ENCODE peak calls at places on chromosomes 2 and 18, in seven cellular contexts. C is K562, Z is mesenchymal stem cell, U is HCT116, O is endothelial cell of umbilical vein, E is IMR-90, R is GM23248. N is an unnamed sample.

GRCh38 chr2:196113061-196113974 is 44.7 kb upstream of the DNAH7 start:
- DNase-seq in C (no peak), Z (peak), U (no peak), O (no peak), E (peak), R (peak), N (peak)

GRCh38 chr2:157443795-157444642 is at the start of gene CYTIP:
- DNase-seq in C (no peak), Z (no peak), U (no peak), O (no peak), E (no peak), R (no peak), N (peak)

GRCh38 chr18:56545539-56545938 is 92.9 kb downstream of the TXNL1 start:
- DNase-seq in C (no peak), Z (no peak), U (no peak), O (no peak), E (no peak), R (peak), N (no peak)

GRCh38 chr2:34545486-34546136 is 946.5 kb upstream of the FAM98A start:
- DNase-seq in C (no peak), Z (no peak), U (no peak), O (no peak), E (no peak), R (no peak), N (no peak)

GRCh38 chr2:128374001-128374710 is 55.5 kb upstream of the HS6ST1 start:
- DNase-seq in C (no peak), Z (peak), U (no peak), O (no peak), E (peak), R (peak), N (peak)

GRCh38 chr2:6773007-6773693 is 92.6 kb downstream of the CMPK2 start:
- DNase-seq in C (peak), Z (peak), U (peak), O (peak), E (peak), R (peak), N (peak)

GRCh38 chr2:1541812-1542211 is 128.5 kb downstream of the TPO start:
- DNase-seq in C (no peak), Z (no peak), U (no peak), O (no peak), E (no peak), R (no peak), N (no peak)

GRCh38 chr2:42903821-42904575 is 111.6 kb upstream of the HAAO start:
- DNase-seq in C (peak), Z (peak), U (no peak), O (no peak), E (no peak), R (no peak), N (no peak)

GRCh38 chr2:20643060-20643459 is 7.8 kb downstream of the HS1BP3 start:
- DNase-seq in C (no peak), Z (no peak), U (no peak), O (no peak), E (no peak), R (no peak), N (no peak)

GRCh38 chr18:11937874-11938478 is 29.9 kb upstream of the MPPE1 start:
- DNase-seq in C (peak), Z (peak), U (peak), O (peak), E (peak), R (peak), N (peak)

GRCh38 chr2:237694423-237695194 is 67.2 kb downstream of the LRRFIP1 start:
- DNase-seq in C (no peak), Z (no peak), U (no peak), O (no peak), E (no peak), R (no peak), N (no peak)

GRCh38 chr2:152465541-152465940 is 130.6 kb downstream of the FMNL2 start:
- DNase-seq in C (no peak), Z (no peak), U (no peak), O (no peak), E (peak), R (no peak), N (peak)

GRCh38 chr2:33529771-33530481 is 53.5 kb downstream of the RASGRP3 start:
- DNase-seq in C (peak), Z (peak), U (no peak), O (peak), E (peak), R (peak), N (peak)

GRCh38 chr2:15630121-15630957 is 38.7 kb downstream of the DDX1 start:
- DNase-seq in C (no peak), Z (no peak), U (no peak), O (no peak), E (no peak), R (no peak), N (no peak)

GRCh38 chr2:26088038-26088643 is 54.3 kb downstream of the RAB10 start:
- DNase-seq in C (peak), Z (peak), U (no peak), O (peak), E (peak), R (peak), N (peak)

GRCh38 chr2:23441414-23441813 is 56.4 kb downstream of the KLHL29 start:
- DNase-seq in C (no peak), Z (no peak), U (no peak), O (no peak), E (no peak), R (no peak), N (no peak)

GRCh38 chr2:61421611-61422010 is 49.3 kb downstream of the USP34 start:
- DNase-seq in C (no peak), Z (no peak), U (no peak), O (peak), E (peak), R (no peak), N (no peak)

GRCh38 chr2:2649109-2650072 is 318.3 kb upstream of the MYT1L start:
- DNase-seq in C (no peak), Z (no peak), U (no peak), O (no peak), E (no peak), R (no peak), N (no peak)

GRCh38 chr2:190637903-190638618 is 10.8 kb upstream of the NAB1 start:
- DNase-seq in C (no peak), Z (peak), U (no peak), O (peak), E (no peak), R (peak), N (no peak)

GRCh38 chr2:190640124-190640523 is 8.8 kb upstream of the NAB1 start:
- DNase-seq in C (no peak), Z (no peak), U (no peak), O (no peak), E (peak), R (no peak), N (no peak)

GRCh38 chr2:190636362-190636761 is 12.5 kb upstream of the NAB1 start:
- DNase-seq in C (no peak), Z (peak), U (no peak), O (peak), E (peak), R (peak), N (peak)

GRCh38 chr2:190637331-190637734 is 11.6 kb upstream of the NAB1 start:
- DNase-seq in C (no peak), Z (peak), U (no peak), O (peak), E (peak), R (peak), N (no peak)

DNA sequence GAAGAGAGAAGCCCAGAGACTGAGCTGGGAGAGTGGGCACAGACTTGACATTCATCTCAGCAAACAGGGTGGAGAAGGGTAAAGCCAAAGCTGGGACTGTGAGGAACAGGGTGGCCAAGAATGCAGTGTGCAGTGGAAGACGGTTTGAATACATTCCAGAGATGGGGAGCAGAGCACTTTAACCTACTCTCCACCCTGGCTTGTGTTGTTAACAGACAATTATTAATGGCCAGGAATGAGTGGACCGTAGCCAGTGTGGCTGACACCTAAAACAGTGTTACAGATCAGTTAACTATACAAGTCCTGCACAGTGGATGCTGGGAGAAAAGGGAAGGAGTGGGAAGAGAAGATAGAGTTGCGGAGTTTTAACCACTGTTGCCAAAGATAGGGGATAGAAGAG is 7.4 kb upstream of the NAB1 start:
- DNase-seq in C (no peak), Z (no peak), U (no peak), O (no peak), E (no peak), R (no peak), N (no peak)
- H2AFZ ChIP-seq in C (peak), Z (no peak), U (no peak), O (no peak), E (no peak), R (no peak), N (peak)

GRCh38 chr2:82339805-82340204 is 2035.3 kb upstream of the LRRTM1 start:
- DNase-seq in C (no peak), Z (no peak), U (no peak), O (no peak), E (no peak), R (no peak), N (no peak)
- H3K9ac ChIP-seq in C (no peak), Z (no peak), U (no peak), O (no peak), E (no peak), R (no peak), N (no peak)

DNA sequence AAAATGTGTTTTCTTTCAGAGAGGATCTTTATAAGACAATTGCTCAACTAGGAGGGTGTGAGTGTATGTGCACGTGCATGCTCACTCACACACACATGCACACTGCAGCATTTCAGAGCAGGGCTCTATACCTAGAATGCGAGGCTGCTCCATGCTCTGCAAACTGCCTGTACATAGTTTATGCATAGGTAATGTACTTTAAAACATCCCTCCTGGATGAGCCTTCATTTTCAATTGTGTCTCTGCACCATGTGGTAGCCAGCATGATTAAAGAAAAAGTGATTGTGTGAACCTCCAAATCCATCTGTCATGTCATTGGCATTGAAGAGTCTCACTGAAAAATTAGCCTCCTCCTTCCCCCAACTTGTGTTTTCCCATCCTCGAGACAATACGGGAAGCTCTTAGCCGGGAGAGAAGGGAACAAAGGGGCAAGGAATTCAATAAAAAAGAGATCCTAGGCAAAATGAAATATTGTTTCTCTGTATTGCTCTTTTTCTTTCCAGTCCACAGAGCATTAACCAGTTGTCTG is 120.9 kb upstream of the SPATS2L start:
- DNase-seq in C (no peak), Z (no peak), U (no peak), O (no peak), E (no peak), R (no peak), N (no peak)
- H2AFZ ChIP-seq in C (no peak), Z (no peak), U (no peak), O (no peak), E (no peak), R (no peak), N (no peak)

DNA sequence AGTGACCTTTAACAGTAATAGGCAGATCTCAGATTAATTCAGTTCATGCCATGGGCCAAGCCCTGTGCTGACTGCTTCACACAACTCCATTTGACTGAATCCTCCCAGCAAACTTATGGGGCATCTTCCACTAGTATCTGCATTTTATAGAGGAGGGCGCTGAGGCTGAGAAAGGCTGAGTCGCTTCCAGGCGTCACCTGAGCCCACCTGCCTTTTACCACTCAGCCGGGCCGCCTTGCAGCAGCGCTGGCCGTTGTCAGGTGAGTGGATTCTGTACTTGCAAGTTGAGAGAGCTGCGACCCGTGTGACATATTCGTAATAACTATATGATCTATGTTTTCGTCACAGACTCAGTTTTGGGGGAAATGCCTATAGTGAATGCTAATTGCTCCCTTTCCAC is 59.3 kb upstream of the B3GNT7 start:
- DNase-seq in C (no peak), Z (no peak), U (no peak), O (no peak), E (no peak), R (no peak), N (no peak)
- H3K9ac ChIP-seq in C (no peak), Z (no peak), U (no peak), O (no peak), E (no peak), R (no peak), N (no peak)

DNA sequence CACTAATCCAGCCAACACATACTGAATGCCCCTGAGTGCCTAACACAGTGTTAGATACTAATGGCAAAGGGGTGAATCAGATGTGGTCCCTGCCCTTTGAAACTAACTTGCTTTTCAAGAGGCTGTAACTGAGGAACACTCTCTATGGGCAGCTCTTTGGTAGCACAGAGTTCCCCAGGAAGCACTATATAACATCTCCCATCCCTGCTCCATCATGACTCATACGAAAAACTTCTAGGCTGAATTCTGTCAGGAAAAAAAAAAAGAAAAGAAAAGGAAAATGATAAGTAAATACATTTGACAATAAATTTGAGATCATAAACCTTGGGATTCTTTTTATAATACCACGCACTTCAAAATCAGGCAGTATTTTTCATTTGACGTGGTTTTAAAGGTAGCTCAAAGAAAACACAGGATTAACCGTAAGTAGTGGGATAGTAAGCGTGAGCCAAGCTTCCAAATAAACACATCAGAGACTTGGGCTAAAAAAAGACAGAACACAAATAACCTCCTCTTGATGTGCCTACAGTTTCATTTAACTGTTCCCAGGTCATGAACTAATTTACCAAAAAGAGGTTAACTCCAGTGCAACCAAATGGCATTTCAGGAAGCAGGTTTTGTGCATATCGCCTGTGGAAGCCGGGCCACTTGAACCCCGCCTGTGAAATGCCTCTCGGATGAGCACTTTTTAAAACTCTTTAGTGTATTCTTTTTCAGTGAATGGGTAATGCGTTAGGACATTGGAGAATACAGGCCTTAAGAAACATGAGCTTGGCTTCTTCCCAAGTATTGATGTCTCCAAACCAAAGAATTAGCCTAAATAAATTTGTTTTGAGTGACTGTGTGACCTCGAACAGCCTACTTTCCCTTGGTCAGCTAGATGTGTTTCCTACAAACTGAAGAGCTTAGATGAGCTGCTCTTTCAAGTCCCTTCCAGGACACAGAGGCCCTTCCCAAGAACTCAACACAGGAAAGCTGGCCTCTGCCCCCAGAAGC is 42.0 kb downstream of the RDH14 start:
- DNase-seq in C (no peak), Z (peak), U (no peak), O (no peak), E (peak), R (peak), N (no peak)
- H2AFZ ChIP-seq in C (no peak), Z (no peak), U (no peak), O (no peak), E (peak), R (no peak), N (no peak)